ENCODE peak calls at places on chromosomes 5 and 9, in eight cellular contexts. E, D, Y, N, G, M, X and Q are unnamed samples.

GRCh38 chr5:131224387-131225191 is 39.3 kb upstream of the CDC42SE2 start:
- DNase-seq in X (no peak), M (peak; percentile 26), D (peak; percentile 62), G (peak; percentile 26), E (peak; percentile 72), N (no peak), Y (no peak), Q (no peak)

GRCh38 chr5:178460598-178461425 is 129.4 kb downstream of the COL23A1 start:
- DNase-seq in D (peak; percentile 85), E (peak; percentile 42), M (peak; percentile 61), Y (peak; percentile 55), X (peak; percentile 87), N (peak; percentile 77), G (peak; percentile 82), Q (peak; percentile 98)

GRCh38 chr9:34085581-34086500 is 37.2 kb upstream of the UBAP2 start:
- DNase-seq in D (no peak), N (no peak), Y (no peak), X (no peak), E (no peak), G (no peak), M (no peak), Q (no peak)

GRCh38 chr9:101574773-101575333 is 19.9 kb downstream of the PPP3R2 start:
- DNase-seq in G (no peak), D (no peak), X (no peak), E (no peak), Y (no peak), M (no peak), N (no peak), Q (no peak)

GRCh38 chr9:6444108-6444507 is 31.1 kb downstream of the UHRF2 start:
- DNase-seq in X (no peak), E (no peak), M (no peak), D (no peak), Y (no peak), N (no peak), G (no peak), Q (no peak)

GRCh38 chr5:2215059-2215458 is 332.3 kb upstream of the IRX4 start:
- DNase-seq in M (no peak), E (no peak), Y (no peak), N (no peak), X (no peak), D (no peak), G (no peak), Q (no peak)

GRCh38 chr9:6944093-6944551 is 186.3 kb downstream of the KDM4C start:
- DNase-seq in Y (no peak), D (no peak), N (no peak), X (no peak), M (no peak), G (no peak), E (peak; percentile 39), Q (no peak)

GRCh38 chr9:85041737-85042136 is 372.2 kb downstream of the NTRK2 start:
- DNase-seq in G (peak; percentile 15), D (no peak), N (no peak), X (no peak), M (no peak), Y (no peak), E (no peak), Q (no peak)

GRCh38 chr9:121974421-121974820 is 118.7 kb downstream of the TTLL11 start:
- DNase-seq in G (no peak), E (no peak), Y (no peak), M (no peak), X (no peak), D (no peak), N (no peak), Q (no peak)

GRCh38 chr5:158471179-158471924 is 612.4 kb upstream of the CLINT1 start:
- DNase-seq in G (no peak), D (no peak), M (peak; percentile 46), X (no peak), Y (no peak), N (no peak), E (peak; percentile 37), Q (peak; percentile 67)

GRCh38 chr9:138022756-138023393 is 145.3 kb downstream of the CACNA1B start:
- DNase-seq in N (peak; percentile 13), Y (no peak), X (peak; percentile 63), E (no peak), G (no peak), M (no peak), D (no peak), Q (peak; percentile 81)
- H3K4me1 ChIP-seq in N (peaks cover 15% of the 10 kb centered on the region), Y (no peaks in the 10 kb centered on the region), X (no peaks in the 10 kb centered on the region), E (no peaks in the 10 kb centered on the region), G (peaks cover 14% of the 10 kb centered on the region), M (no peaks in the 10 kb centered on the region), D (peaks cover 3% of the 10 kb centered on the region), Q (no peaks in the 10 kb centered on the region)

GRCh38 chr9:134708672-134709038 is 67.1 kb downstream of the COL5A1 start:
- DNase-seq in D (no peak), N (no peak), E (no peak), Y (no peak), M (no peak), X (no peak), G (no peak), Q (no peak)

GRCh38 chr9:134712243-134712642 is 70.6 kb downstream of the COL5A1 start:
- DNase-seq in Y (no peak), N (no peak), X (no peak), G (no peak), M (no peak), D (no peak), E (no peak), Q (no peak)

GRCh38 chr9:134709512-134710270 is 68.1 kb downstream of the COL5A1 start:
- DNase-seq in M (no peak), N (no peak), X (no peak), E (no peak), Y (no peak), D (peak; percentile 19), G (no peak), Q (no peak)

GRCh38 chr9:134710912-134711311 is 69.3 kb downstream of the COL5A1 start:
- DNase-seq in M (no peak), D (no peak), G (no peak), X (no peak), E (no peak), N (no peak), Y (no peak), Q (no peak)

GRCh38 chr9:134710271-134710540 is 68.6 kb downstream of the COL5A1 start:
- DNase-seq in Y (no peak), E (no peak), M (no peak), N (no peak), D (no peak), X (no peak), G (no peak), Q (no peak)
- H3K4me1 ChIP-seq in Y (no peaks in the 10 kb centered on the region), E (peaks cover 2% of the 10 kb centered on the region), M (no peaks in the 10 kb centered on the region), N (peaks cover 73% of the 10 kb centered on the region), D (peaks cover 8% of the 10 kb centered on the region), X (no peaks in the 10 kb centered on the region), G (peaks cover 59% of the 10 kb centered on the region), Q (no peaks in the 10 kb centered on the region)

DNA sequence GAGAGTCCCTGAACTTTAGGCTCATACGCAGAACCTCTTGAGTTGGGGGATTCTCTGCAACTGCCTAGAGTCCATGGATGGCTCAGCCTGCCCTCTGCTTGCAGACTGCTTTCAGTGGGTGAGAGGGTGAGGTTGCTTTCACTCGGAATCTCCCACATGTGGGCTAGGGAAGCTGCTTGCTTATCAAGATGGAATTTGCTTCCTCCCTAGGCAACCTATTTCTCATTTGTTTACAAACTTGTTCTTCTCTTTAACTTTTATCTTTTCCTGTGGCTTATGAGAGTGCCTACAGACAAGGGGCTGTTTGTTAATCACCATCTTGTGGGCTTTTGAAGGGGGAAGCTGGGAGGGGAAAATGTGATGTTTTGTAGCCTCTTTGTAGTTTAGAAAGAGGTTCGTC is 10.0 kb downstream of the TLE4 start:
- DNase-seq in D (no peak), E (no peak), X (peak; percentile 32), G (no peak), Y (no peak), N (no peak), M (no peak), Q (peak; percentile 61)
- H3K4me1 ChIP-seq in D (peaks cover 4% of the 10 kb centered on the region), E (peaks cover 3% of the 10 kb centered on the region), X (peaks cover 77% of the 10 kb centered on the region), G (peaks cover 77% of the 10 kb centered on the region), Y (no peaks in the 10 kb centered on the region), N (peaks cover 82% of the 10 kb centered on the region), M (peaks cover 18% of the 10 kb centered on the region), Q (peaks cover 9% of the 10 kb centered on the region)

GRCh38 chr5:166909040-166909439 is 1382.4 kb upstream of the WWC1 start:
- DNase-seq in X (no peak), E (no peak), M (no peak), N (no peak), G (no peak), D (peak; percentile 3), Y (no peak), Q (no peak)

GRCh38 chr5:166909926-166910325 is 1381.5 kb upstream of the WWC1 start:
- DNase-seq in D (no peak), G (no peak), Y (no peak), M (no peak), N (no peak), E (no peak), X (no peak), Q (no peak)

GRCh38 chr5:166907314-166907713 is 1384.1 kb upstream of the WWC1 start:
- DNase-seq in M (no peak), G (no peak), E (no peak), X (no peak), N (no peak), D (no peak), Y (no peak), Q (no peak)

GRCh38 chr5:166916021-166916420 is 1375.4 kb upstream of the WWC1 start:
- DNase-seq in G (no peak), N (no peak), X (no peak), E (no peak), M (no peak), Y (no peak), D (no peak), Q (no peak)

GRCh38 chr5:166910995-166911394 is 1380.5 kb upstream of the WWC1 start:
- DNase-seq in D (no peak), M (no peak), G (no peak), X (no peak), Y (no peak), E (no peak), N (no peak), Q (no peak)
- H3K4me1 ChIP-seq in D (no peaks in the 10 kb centered on the region), M (no peaks in the 10 kb centered on the region), G (no peaks in the 10 kb centered on the region), X (no peaks in the 10 kb centered on the region), Y (no peaks in the 10 kb centered on the region), E (no peaks in the 10 kb centered on the region), N (peaks cover 3% of the 10 kb centered on the region), Q (no peaks in the 10 kb centered on the region)